ENCODE peak calls at places on chromosomes 5 and 9, in seven cellular contexts. N, V, I, X, U, R and F are unnamed samples.

GRCh38 chr9:127741831-127742434 is 6.8 kb upstream of the TOR2A start:
- DNase-seq in I (peak), X (no peak), R (peak), U (no peak), V (peak), N (no peak), F (no peak)

GRCh38 chr5:61030163-61030482 is 85.1 kb downstream of the NDUFAF2 start:
- DNase-seq in V (no peak), U (no peak), I (peak), N (no peak), R (no peak), X (peak), F (peak)

GRCh38 chr5:2007906-2008437 is 125.2 kb upstream of the IRX4 start:
- DNase-seq in N (no peak), R (no peak), I (no peak), V (no peak), X (no peak), U (peak), F (no peak)

GRCh38 chr9:129319076-129319937 is 141.2 kb upstream of the IER5L start:
- DNase-seq in X (no peak), V (no peak), I (no peak), U (no peak), N (no peak), R (no peak), F (no peak)

GRCh38 chr5:149325166-149325735 is 20.0 kb upstream of the GRPEL2 start:
- DNase-seq in U (no peak), N (no peak), X (peak), V (no peak), I (peak), R (no peak), F (no peak)

GRCh38 chr5:139181835-139182452 is 16.2 kb downstream of the SIL1 start:
- DNase-seq in X (peak), U (no peak), R (peak), V (no peak), I (peak), N (no peak), F (peak)

GRCh38 chr9:70510157-70510770 is 95.8 kb upstream of the KLF9 start:
- DNase-seq in V (peak), X (no peak), I (peak), R (peak), U (no peak), N (no peak), F (peak)

GRCh38 chr9:121566401-121567141 is 66.9 kb upstream of the GGTA1 start:
- DNase-seq in R (no peak), X (peak), V (no peak), I (peak), U (peak), N (no peak), F (peak)

GRCh38 chr5:6176294-6176693 is 202.1 kb downstream of the MED10 start:
- DNase-seq in R (no peak), N (no peak), I (no peak), U (no peak), V (no peak), X (no peak), F (no peak)

GRCh38 chr5:17831279-17831678 is 197.0 kb downstream of the TAF11L14 start:
- DNase-seq in N (no peak), V (peak), X (no peak), R (no peak), U (no peak), I (no peak), F (no peak)

GRCh38 chr5:26622947-26623346 is 415.4 kb downstream of the CDH9 start:
- DNase-seq in U (no peak), X (no peak), V (no peak), N (no peak), R (no peak), I (no peak), F (no peak)

GRCh38 chr5:56625577-56625976 is 189.8 kb upstream of the MAP3K1 start:
- DNase-seq in U (no peak), N (peak), X (peak), V (no peak), R (peak), I (peak), F (peak)

GRCh38 chr9:87812375-87813118 is 70.1 kb upstream of the SPATA31E1 start:
- DNase-seq in R (peak), V (peak), U (no peak), I (peak), X (peak), N (peak), F (peak)

GRCh38 chr9:127575875-127576778 is 36.0 kb upstream of the STXBP1 start:
- DNase-seq in R (peak), I (peak), N (no peak), X (no peak), V (no peak), U (no peak), F (no peak)

GRCh38 chr5:152864993-152865392 is 459.9 kb upstream of the NMUR2 start:
- DNase-seq in U (no peak), R (no peak), I (no peak), N (no peak), X (no peak), V (peak), F (no peak)

GRCh38 chr9:2271426-2271825 is 256.3 kb downstream of the SMARCA2 start:
- DNase-seq in X (no peak), I (peak), R (peak), V (no peak), N (no peak), U (peak), F (peak)

GRCh38 chr9:113556877-113557593 is 93.5 kb downstream of the RGS3 start:
- DNase-seq in U (no peak), R (peak), N (no peak), X (peak), I (peak), V (no peak), F (no peak)

GRCh38 chr5:44002381-44002901 is 386.8 kb downstream of the FGF10 start:
- DNase-seq in X (peak), R (peak), U (no peak), V (no peak), I (no peak), N (no peak), F (no peak)

GRCh38 chr9:125929846-125930245 is 182.7 kb downstream of the PBX3 start:
- DNase-seq in R (no peak), U (no peak), V (no peak), I (peak), X (peak), N (no peak), F (no peak)

DNA sequence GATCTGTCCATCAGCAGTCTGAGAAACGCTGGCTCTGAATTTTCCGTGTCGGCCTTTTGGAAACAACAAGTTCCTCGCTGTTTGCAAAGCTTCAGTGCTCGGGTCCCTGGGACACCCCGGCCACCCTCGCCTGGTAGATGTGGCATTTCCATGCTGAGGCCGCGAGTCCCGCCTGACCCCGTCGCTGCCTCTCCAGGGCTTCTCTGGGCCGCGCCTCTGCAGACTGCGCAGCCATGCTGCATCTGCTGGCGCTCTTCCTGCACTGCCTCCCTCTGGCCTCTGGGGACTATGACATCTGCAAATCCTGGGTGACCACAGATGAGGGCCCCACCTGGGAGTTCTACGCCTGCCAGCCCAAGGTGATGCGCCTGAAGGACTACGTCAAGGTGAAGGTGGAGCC is 4.7 kb downstream of the NTNG2 start:
- DNase-seq in R (peak), X (no peak), U (no peak), V (peak), I (no peak), N (no peak), F (no peak)
- TF ChIP-seq CTCF in R (peak), X (peak), U (no peak), V (peak), I (no peak), N (peak), F (peak)

DNA sequence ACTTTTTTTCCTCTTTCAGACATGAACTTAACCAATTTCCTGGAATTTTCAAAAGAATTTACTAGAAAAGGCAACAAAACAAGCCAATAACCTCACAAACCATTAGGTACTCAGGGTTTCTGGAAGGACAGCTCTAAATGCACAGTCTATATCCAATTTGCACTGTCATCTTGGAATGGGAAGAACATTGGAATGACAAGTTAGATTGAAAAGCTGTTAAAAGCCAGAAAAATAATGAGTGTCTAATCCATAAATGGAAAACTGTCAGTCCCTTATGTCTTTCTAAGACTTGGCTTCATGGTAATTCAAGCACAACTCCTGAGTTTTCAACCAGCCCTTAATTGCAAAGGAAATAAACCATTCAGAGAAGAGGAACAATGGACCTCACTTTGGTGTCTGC is 105.8 kb upstream of the NTRK2 start:
- DNase-seq in U (no peak), X (no peak), I (no peak), V (no peak), R (no peak), N (no peak), F (no peak)
- H3K4me3 ChIP-seq in U (no peak), X (no peak), I (no peak), V (no peak), R (no peak), N (no peak), F (no peak)

GRCh38 chr9:90772381-90772780 is 29.2 kb upstream of the SYK start:
- DNase-seq in N (no peak), U (no peak), I (no peak), R (no peak), X (no peak), V (no peak), F (no peak)

GRCh38 chr9:90775657-90776056 is 26.0 kb upstream of the SYK start:
- DNase-seq in U (no peak), N (no peak), R (no peak), V (no peak), I (no peak), X (no peak), F (no peak)

GRCh38 chr9:90770927-90771326 is 30.7 kb upstream of the SYK start:
- DNase-seq in U (no peak), N (no peak), I (no peak), V (no peak), X (no peak), R (no peak), F (no peak)

GRCh38 chr9:90774682-90775081 is 26.9 kb upstream of the SYK start:
- DNase-seq in V (no peak), N (no peak), U (no peak), R (no peak), I (no peak), X (no peak), F (no peak)

DNA sequence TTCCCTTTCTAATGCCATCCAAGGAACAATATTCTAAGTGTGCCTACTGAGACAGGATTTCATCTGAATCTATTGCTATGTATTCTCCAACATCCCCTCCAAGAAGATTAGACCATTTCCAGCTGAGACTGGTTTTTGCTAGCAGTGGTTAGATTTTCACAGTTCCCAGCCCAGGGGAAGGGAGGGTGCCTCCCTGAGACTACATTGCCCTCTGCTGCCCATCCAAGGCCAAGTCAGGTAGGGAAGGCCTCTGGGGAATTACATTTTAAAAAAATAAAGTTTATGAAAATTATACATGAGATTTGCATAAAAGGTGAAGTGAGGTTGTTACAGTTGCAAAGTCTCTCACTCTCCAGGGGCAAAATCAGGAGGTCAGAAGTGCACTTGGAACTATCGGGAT is 28.0 kb upstream of the SYK start:
- DNase-seq in X (no peak), I (no peak), N (no peak), U (no peak), V (peak), R (no peak), F (no peak)
- TF ChIP-seq CTCF in X (peak), I (no peak), N (peak), U (no peak), V (peak), R (peak), F (peak)

DNA sequence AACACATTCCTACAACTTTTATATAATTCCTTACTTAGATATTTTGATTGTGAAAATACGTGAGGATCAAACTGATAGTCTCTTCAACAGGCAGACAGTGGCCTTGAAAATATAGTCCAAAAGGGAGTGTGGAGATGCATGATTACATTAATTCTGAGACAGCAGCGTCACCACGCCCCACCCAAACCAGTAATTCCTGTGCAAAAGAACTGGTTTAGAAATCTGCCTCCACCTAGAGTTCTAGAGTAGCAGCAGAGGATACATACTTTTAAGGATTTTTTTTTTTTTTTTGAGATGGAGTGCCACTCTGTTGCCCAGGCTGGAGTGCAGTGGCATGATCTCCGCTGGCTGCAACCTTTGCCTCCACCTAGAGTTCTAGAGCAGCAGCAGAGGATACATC is 1.6 kb upstream of the TUT7 start:
- DNase-seq in N (no peak), R (no peak), X (no peak), I (no peak), V (no peak), U (no peak), F (no peak)
- H3K4me3 ChIP-seq in N (no peak), R (no peak), X (no peak), I (no peak), V (no peak), U (no peak), F (no peak)

DNA sequence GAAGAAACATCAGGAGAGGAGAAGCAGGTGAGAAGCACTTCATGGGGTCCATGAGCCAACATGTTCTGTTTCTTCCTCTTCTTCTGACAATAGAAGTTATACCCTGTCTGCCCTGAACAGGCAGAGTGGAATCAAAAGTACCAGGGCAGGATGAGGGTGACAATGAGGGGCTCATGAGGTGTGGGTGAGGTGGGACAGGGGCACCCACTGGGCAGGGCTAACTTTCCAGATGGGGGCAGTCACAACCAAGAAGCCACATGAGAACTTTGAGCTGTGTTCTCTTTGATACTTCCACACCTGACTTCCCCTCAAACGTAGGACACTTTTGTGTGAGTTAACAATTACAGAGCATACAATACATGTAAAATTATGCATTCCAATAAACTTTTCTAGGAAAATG is 92.7 kb downstream of the LHFPL2 start:
- DNase-seq in V (no peak), I (no peak), R (no peak), X (no peak), N (no peak), U (no peak), F (no peak)
- TF ChIP-seq CTCF in V (no peak), I (no peak), R (no peak), X (no peak), N (no peak), U (no peak), F (no peak)